ENCODE peak calls at places on chromosomes 1 and 21, in seven cellular contexts. One of them, this sample, is unnamed.

GRCh38 chr1:23581219-23581618 is 21.9 kb upstream of the ID3 start:
- DNase-seq in activated naive CD4-positive, alpha-beta T cell: no peak
- DNase-seq in neural crest cell: peak
- DNase-seq in lower leg skin: no peak
- DNase-seq in H54: no peak
- DNase-seq in GM03348: no peak
- DNase-seq in Panc1: no peak
- DNase-seq in this sample: no peak

GRCh38 chr1:231079166-231079565 is 39.1 kb upstream of the FAM89A start:
- DNase-seq in GM03348: no peak
- DNase-seq in activated naive CD4-positive, alpha-beta T cell: no peak
- DNase-seq in lower leg skin: no peak
- DNase-seq in neural crest cell: no peak
- DNase-seq in H54: no peak
- DNase-seq in Panc1: no peak
- DNase-seq in this sample: no peak

GRCh38 chr1:105137543-105138444 is 1388.1 kb downstream of the AMY1C start:
- DNase-seq in neural crest cell: peak
- DNase-seq in H54: peak
- DNase-seq in lower leg skin: no peak
- DNase-seq in Panc1: no peak
- DNase-seq in activated naive CD4-positive, alpha-beta T cell: no peak
- DNase-seq in GM03348: peak
- DNase-seq in this sample: peak

GRCh38 chr21:34330055-34330454 is 33.8 kb upstream of the KCNE2 start:
- DNase-seq in neural crest cell: no peak
- DNase-seq in Panc1: no peak
- DNase-seq in H54: no peak
- DNase-seq in GM03348: no peak
- DNase-seq in lower leg skin: no peak
- DNase-seq in activated naive CD4-positive, alpha-beta T cell: no peak
- DNase-seq in this sample: no peak

GRCh38 chr1:41678141-41678878 is 193.8 kb upstream of the EDN2 start:
- DNase-seq in H54: no peak
- DNase-seq in activated naive CD4-positive, alpha-beta T cell: no peak
- DNase-seq in neural crest cell: no peak
- DNase-seq in Panc1: no peak
- DNase-seq in lower leg skin: no peak
- DNase-seq in GM03348: peak
- DNase-seq in this sample: no peak

GRCh38 chr1:182841368-182841988 is 2.3 kb downstream of the DHX9 start:
- DNase-seq in GM03348: no peak
- DNase-seq in lower leg skin: no peak
- DNase-seq in neural crest cell: no peak
- DNase-seq in activated naive CD4-positive, alpha-beta T cell: no peak
- DNase-seq in Panc1: no peak
- DNase-seq in H54: no peak
- DNase-seq in this sample: peak

GRCh38 chr1:118206966-118207365 is 21.9 kb upstream of the SPAG17 start:
- DNase-seq in lower leg skin: no peak
- DNase-seq in neural crest cell: no peak
- DNase-seq in activated naive CD4-positive, alpha-beta T cell: no peak
- DNase-seq in GM03348: no peak
- DNase-seq in Panc1: no peak
- DNase-seq in H54: no peak
- DNase-seq in this sample: no peak

GRCh38 chr1:8061673-8062386 is 35.7 kb upstream of the ERRFI1 start:
- DNase-seq in GM03348: no peak
- DNase-seq in H54: no peak
- DNase-seq in lower leg skin: no peak
- DNase-seq in neural crest cell: no peak
- DNase-seq in activated naive CD4-positive, alpha-beta T cell: no peak
- DNase-seq in Panc1: no peak
- DNase-seq in this sample: no peak

GRCh38 chr1:25369241-25369640 is 31.1 kb downstream of the TMEM50A start:
- DNase-seq in Panc1: no peak
- DNase-seq in lower leg skin: no peak
- DNase-seq in H54: no peak
- DNase-seq in GM03348: no peak
- DNase-seq in neural crest cell: no peak
- DNase-seq in activated naive CD4-positive, alpha-beta T cell: no peak
- DNase-seq in this sample: no peak